ENCODE peak calls at places on chromosome 4, in eight cellular contexts. X is stimulated activated effector memory CD8-positive, alpha-beta T cell treated with anti-CD3 and anti-CD28 coated beads, Interleukin-12 subunit alpha, Interleukin-12 subunit beta, amount 100 ng/mL, for 72 hours; H is AG09309; B is central memory CD4-positive, alpha-beta T cell; A is kidney; M is NCI-H1417; S is effector CD4-positive, alpha-beta T cell; T is iris pigment epithelial cell. Y is an unnamed sample.

GRCh38 chr4:40462326-40462725 is 127.2 kb downstream of the CHRNA9 start:
- DNase-seq in X (no peak), H (no peak), B (no peak), A (no peak), M (peak), S (no peak), T (no peak), Y (no peak)

GRCh38 chr4:184255361-184255760 is 37.7 kb upstream of the ENPP6 start:
- DNase-seq in X (peak), H (no peak), B (no peak), A (no peak), M (no peak), S (no peak), T (no peak), Y (no peak)

GRCh38 chr4:80265571-80266266 is 745 bp upstream of the FGF5 start:
- DNase-seq in X (no peak), H (peak), B (no peak), A (no peak), M (peak), S (no peak), T (peak), Y (no peak)

GRCh38 chr4:186204103-186204559 is 12.8 kb downstream of the CYP4V2 start:
- DNase-seq in X (peak), H (no peak), B (peak), A (no peak), M (no peak), S (no peak), T (peak), Y (no peak)

GRCh38 chr4:31613946-31614623 is 893.9 kb downstream of the PCDH7 start:
- DNase-seq in X (no peak), H (no peak), B (no peak), A (no peak), M (peak), S (no peak), T (peak), Y (no peak)

GRCh38 chr4:650951-651883 is 22.9 kb downstream of the ATP5ME start:
- DNase-seq in X (no peak), H (no peak), B (no peak), A (peak), M (peak), S (no peak), T (no peak), Y (no peak)

GRCh38 chr4:182449186-182449880 is 206.1 kb downstream of the TENM3 start:
- DNase-seq in X (no peak), H (no peak), B (no peak), A (no peak), M (peak), S (no peak), T (peak), Y (no peak)

GRCh38 chr4:88818650-88819470 is 121.2 kb upstream of the NAP1L5 start:
- DNase-seq in X (no peak), H (no peak), B (peak), A (no peak), M (peak), S (peak), T (peak), Y (peak)

GRCh38 chr4:39044947-39045734 is 12.9 kb upstream of the TMEM156 start:
- DNase-seq in X (peak), H (no peak), B (peak), A (no peak), M (peak), S (peak), T (peak), Y (no peak)

Y was measured in HepG2.